ENCODE peak calls at places on chromosomes 5 and 9, in eight cellular contexts. D is transverse colon, G is tibial nerve, Q is GM12891, X is stomach, N is heart left ventricle, O is thyroid gland, B is adrenal gland. I is an unnamed sample.

GRCh38 chr5:151249280-151249679 is 3.7 kb upstream of the GM2A start:
- DNase-seq in D (no peak), G (no peak), Q (no peak), X (no peak), N (no peak), O (no peak), B (no peak), I (no peak)

GRCh38 chr5:150641006-150641570 is 628 bp downstream of the SYNPO start:
- DNase-seq in D (no peak), G (no peak), Q (no peak), X (no peak), N (peak), O (no peak), B (peak), I (no peak)

GRCh38 chr9:126499005-126499910 is 114.5 kb upstream of the LMX1B start:
- DNase-seq in D (peak), G (no peak), Q (peak), X (peak), N (no peak), O (peak), B (no peak), I (peak)

GRCh38 chr5:169027456-169028118 is 273.4 kb downstream of the SLIT3 start:
- DNase-seq in D (peak), G (no peak), Q (no peak), X (peak), N (no peak), O (peak), B (no peak), I (no peak)

GRCh38 chr9:135010363-135010860 is 77.1 kb upstream of the OLFM1 start:
- DNase-seq in D (no peak), G (no peak), Q (no peak), X (no peak), N (no peak), O (peak), B (no peak), I (no peak)

GRCh38 chr5:145484195-145484594 is 350.9 kb downstream of the PRELID2 start:
- DNase-seq in D (no peak), G (no peak), Q (no peak), X (no peak), N (no peak), O (no peak), B (no peak), I (peak)

GRCh38 chr5:73274870-73275756 is 102.1 kb downstream of the TMEM174 start:
- DNase-seq in D (no peak), G (peak), Q (no peak), X (no peak), N (no peak), O (no peak), B (peak), I (no peak)

GRCh38 chr5:32542216-32543059 is 42.9 kb upstream of the SUB1 start:
- DNase-seq in D (no peak), G (no peak), Q (no peak), X (no peak), N (no peak), O (no peak), B (no peak), I (no peak)

GRCh38 chr5:90055831-90056328 is 353.7 kb downstream of the CETN3 start:
- DNase-seq in D (no peak), G (no peak), Q (no peak), X (no peak), N (no peak), O (no peak), B (no peak), I (no peak)

GRCh38 chr5:176405656-176406435 is 10.5 kb downstream of the CLTB start:
- DNase-seq in D (peak), G (no peak), Q (no peak), X (no peak), N (no peak), O (no peak), B (no peak), I (no peak)

GRCh38 chr5:134656690-134657089 is 8.1 kb downstream of the SEC24A start:
- DNase-seq in D (no peak), G (no peak), Q (no peak), X (no peak), N (no peak), O (no peak), B (peak), I (no peak)

GRCh38 chr9:76459691-76460635 is 981 bp downstream of the GCNT1 start:
- DNase-seq in D (peak), G (no peak), Q (no peak), X (peak), N (peak), O (peak), B (peak), I (peak)

GRCh38 chr5:63878788-63879187 is 83.5 kb downstream of the HTR1A start:
- DNase-seq in D (no peak), G (no peak), Q (no peak), X (no peak), N (no peak), O (no peak), B (no peak), I (no peak)

GRCh38 chr5:135220394-135221186 is 178.4 kb downstream of the MACROH2A1 start:
- DNase-seq in D (no peak), G (no peak), Q (no peak), X (peak), N (no peak), O (no peak), B (no peak), I (no peak)

GRCh38 chr5:113034182-113034773 is 57.7 kb downstream of the DCP2 start:
- DNase-seq in D (no peak), G (no peak), Q (no peak), X (no peak), N (no peak), O (no peak), B (no peak), I (peak)

GRCh38 chr9:93100265-93100636 is 4.2 kb downstream of the CARD19 start:
- DNase-seq in D (peak), G (no peak), Q (no peak), X (no peak), N (no peak), O (no peak), B (peak), I (no peak)

GRCh38 chr5:138755084-138755748 is 2.0 kb downstream of the CTNNA1 start:
- DNase-seq in D (no peak), G (no peak), Q (no peak), X (no peak), N (no peak), O (no peak), B (no peak), I (no peak)

GRCh38 chr5:67013719-67014118 is 182.9 kb downstream of the CD180 start:
- DNase-seq in D (no peak), G (no peak), Q (no peak), X (no peak), N (no peak), O (no peak), B (no peak), I (no peak)

GRCh38 chr9:2024888-2025781 is 10.0 kb downstream of the SMARCA2 start:
- DNase-seq in D (no peak), G (no peak), Q (no peak), X (no peak), N (no peak), O (no peak), B (no peak), I (no peak)

GRCh38 chr9:136122425-136123383 is 4.0 kb upstream of the TMEM250 start:
- DNase-seq in D (peak), G (peak), Q (peak), X (peak), N (peak), O (peak), B (peak), I (peak)
- TF ChIP-seq POLR2A in D (no peak), G (no peak), Q (no peak), X (no peak), N (peak), O (no peak), B (no peak), I (no peak)

GRCh38 chr5:14581333-14581890 is at the start of gene OTULINL:
- DNase-seq in D (peak), G (peak), Q (peak), X (peak), N (peak), O (peak), B (peak), I (peak)
- TF ChIP-seq POLR2A in D (peak), G (no peak), Q (no peak), X (no peak), N (no peak), O (peak), B (no peak), I (no peak)

GRCh38 chr9:120926397-120926928 is at the start of gene TRAF1:
- DNase-seq in D (no peak), G (no peak), Q (no peak), X (no peak), N (no peak), O (no peak), B (no peak), I (no peak)
- TF ChIP-seq POLR2A in D (no peak), G (no peak), Q (peak), X (no peak), N (no peak), O (no peak), B (no peak), I (no peak)

GRCh38 chr9:129910628-129911567 is 75.6 kb downstream of the USP20 start:
- DNase-seq in D (no peak), G (no peak), Q (no peak), X (no peak), N (no peak), O (no peak), B (peak), I (peak)

GRCh38 chr9:129916707-129917106 is 81.4 kb downstream of the USP20 start:
- DNase-seq in D (no peak), G (no peak), Q (no peak), X (no peak), N (no peak), O (no peak), B (no peak), I (no peak)

GRCh38 chr9:129908846-129909245 is 73.6 kb downstream of the USP20 start:
- DNase-seq in D (no peak), G (no peak), Q (no peak), X (no peak), N (no peak), O (no peak), B (no peak), I (no peak)

GRCh38 chr9:129918296-129918950 is 83.2 kb downstream of the USP20 start:
- DNase-seq in D (no peak), G (no peak), Q (no peak), X (no peak), N (no peak), O (no peak), B (no peak), I (no peak)

GRCh38 chr9:129914051-129914450 is 78.8 kb downstream of the USP20 start:
- DNase-seq in D (no peak), G (no peak), Q (no peak), X (no peak), N (no peak), O (no peak), B (peak), I (no peak)
- TF ChIP-seq POLR2A in D (no peak), G (no peak), Q (no peak), X (no peak), N (no peak), O (no peak), B (no peak), I (no peak)

DNA sequence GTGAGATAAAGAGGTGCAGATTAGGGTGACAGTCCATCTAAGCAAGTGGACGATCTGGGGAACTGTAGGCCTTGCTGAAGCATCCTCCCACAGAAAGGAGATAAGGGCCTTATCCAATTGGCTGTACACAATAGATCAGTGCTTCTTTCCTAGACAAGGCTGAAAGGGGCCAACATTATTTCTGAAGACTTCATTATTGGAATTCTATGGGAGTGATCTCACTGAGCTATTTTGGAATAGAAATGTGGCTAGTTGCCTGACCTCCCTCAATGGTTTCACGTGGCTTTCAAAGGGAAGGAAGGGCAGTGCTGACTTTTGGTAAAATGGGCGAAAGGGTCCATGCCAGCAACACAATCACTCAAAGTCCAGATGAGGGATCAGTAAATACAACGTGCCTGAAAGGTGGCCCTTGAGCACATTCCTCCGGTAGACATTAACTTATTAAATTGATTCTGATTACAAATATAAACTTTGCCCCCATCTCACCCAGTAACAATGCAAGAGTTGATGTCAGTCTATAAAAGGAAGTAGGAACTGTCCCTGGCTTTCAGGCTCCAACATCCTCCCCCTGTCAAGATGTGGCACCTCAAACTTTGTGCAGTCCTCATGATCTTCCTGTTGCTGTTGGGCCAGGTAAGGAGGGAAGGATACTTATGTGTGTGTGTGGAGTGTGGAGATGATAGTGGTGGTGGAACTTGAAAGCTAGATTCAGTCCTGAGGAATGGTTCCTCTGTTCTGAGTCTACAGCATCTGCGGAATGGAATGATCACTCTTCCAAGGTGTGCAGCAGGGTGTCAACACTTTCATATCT is at the start of gene LEAP2:
- DNase-seq in D (peak), G (no peak), Q (no peak), X (peak), N (peak), O (no peak), B (no peak), I (no peak)
- TF ChIP-seq POLR2A in D (peak), G (no peak), Q (no peak), X (no peak), N (no peak), O (no peak), B (no peak), I (no peak)

GRCh38 chr5:16225927-16226326 is 46.3 kb upstream of the MARCHF11 start:
- DNase-seq in D (no peak), G (no peak), Q (no peak), X (no peak), N (no peak), O (no peak), B (no peak), I (no peak)
- TF ChIP-seq POLR2A in D (no peak), G (no peak), Q (no peak), X (no peak), N (no peak), O (no peak), B (no peak), I (no peak)

GRCh38 chr9:86816868-86817267 is 130.4 kb downstream of the GAS1 start:
- DNase-seq in D (no peak), G (no peak), Q (no peak), X (no peak), N (no peak), O (no peak), B (no peak), I (no peak)
- TF ChIP-seq POLR2A in D (no peak), G (no peak), Q (no peak), X (no peak), N (no peak), O (no peak), B (no peak), I (no peak)

GRCh38 chr5:179623906-179624741 is 653 bp upstream of the HNRNPH1 start:
- DNase-seq in D (peak), G (no peak), Q (no peak), X (no peak), N (peak), O (no peak), B (peak), I (peak)
- TF ChIP-seq POLR2A in D (no peak), G (no peak), Q (no peak), X (no peak), N (no peak), O (no peak), B (no peak), I (peak)